ENCODE peak calls at places on chromosome X, in ten cellular contexts. E, S, B, V, A, H, G, Q, O and M are unnamed samples.

GRCh38 chrX:19888419-19888879 is 1.0 kb upstream of the SH3KBP1 start:
- DNase-seq in E (no peak), H (peak; percentile 88), B (no peak), V (peak; percentile 69), S (peak; percentile 58), O (no peak), A (no peak), G (peak; percentile 76), Q (peak; percentile 45), M (peak; percentile 79)

GRCh38 chrX:8783100-8784098 is 17.8 kb downstream of the FAM9A start:
- DNase-seq in B (no peak), G (no peak), Q (peak; percentile 38), V (no peak), S (peak; percentile 39), O (no peak), H (peak; percentile 82), E (no peak), A (no peak), M (no peak)

GRCh38 chrX:138875472-138875871 is 164.0 kb upstream of the FGF13 start:
- DNase-seq in V (no peak), H (no peak), G (no peak), A (no peak), S (no peak), O (no peak), Q (no peak), E (no peak), B (no peak), M (no peak)

GRCh38 chrX:131874300-131874699 is 148.8 kb upstream of the STK26 start:
- DNase-seq in B (no peak), A (no peak), G (no peak), E (no peak), H (no peak), S (no peak), O (no peak), Q (no peak), V (no peak), M (no peak)

GRCh38 chrX:112638691-112639090 is 41.0 kb downstream of the LHFPL1 start:
- DNase-seq in V (no peak), Q (no peak), S (no peak), A (no peak), H (no peak), B (no peak), O (no peak), G (no peak), E (no peak), M (no peak)

GRCh38 chrX:106302304-106302703 is 134.2 kb downstream of the PWWP3B start:
- DNase-seq in E (no peak), H (no peak), O (no peak), B (no peak), Q (peak; percentile 13), S (no peak), V (no peak), A (no peak), G (peak; percentile 27), M (peak; percentile 72)

GRCh38 chrX:119427024-119427794 is 28.1 kb downstream of the SLC25A43 start:
- DNase-seq in S (peak; percentile 6), A (no peak), G (no peak), V (no peak), H (no peak), E (no peak), B (peak; percentile 19), Q (peak; percentile 19), O (no peak), M (peak; percentile 46)

GRCh38 chrX:48703642-48704481 is 7.3 kb downstream of the SUV39H1 start:
- DNase-seq in H (no peak), A (no peak), V (no peak), S (no peak), Q (no peak), O (no peak), E (no peak), G (peak; percentile 20), B (peak; percentile 34), M (peak; percentile 19)

GRCh38 chrX:131262200-131262599 is 26.9 kb downstream of the IGSF1 start:
- DNase-seq in S (no peak), A (no peak), G (no peak), E (no peak), Q (peak; percentile 58), O (no peak), B (no peak), H (no peak), V (no peak), M (no peak)

GRCh38 chrX:147803948-147804347 is 107.8 kb upstream of the FMR1 start:
- DNase-seq in E (no peak), B (no peak), V (no peak), S (no peak), G (no peak), Q (peak; percentile 2), H (no peak), A (no peak), O (no peak), M (peak; percentile 1)

GRCh38 chrX:134246282-134246681 is 9.3 kb downstream of the CCDC160 start:
- DNase-seq in B (no peak), S (no peak), Q (no peak), H (peak; percentile 45), E (no peak), A (no peak), V (no peak), O (no peak), G (no peak), M (no peak)

GRCh38 chrX:107978707-107979307 is 3.4 kb downstream of the TEX13B start:
- DNase-seq in A (no peak), V (peak; percentile 13), Q (peak; percentile 3), S (no peak), E (no peak), H (peak; percentile 71), B (no peak), G (peak; percentile 36), O (no peak), M (peak; percentile 5)

GRCh38 chrX:15564981-15565579 is 35.7 kb downstream of the ACE2 start:
- DNase-seq in B (peak; percentile 67), Q (peak; percentile 73), V (peak; percentile 3), A (peak; percentile 59), G (peak; percentile 63), S (no peak), O (peak; percentile 76), H (peak; percentile 86), E (peak; percentile 18), M (peak; percentile 55)

GRCh38 chrX:26511621-26512363 is 295.8 kb downstream of the MAGEB5 start:
- DNase-seq in A (no peak), Q (no peak), B (no peak), H (no peak), E (no peak), G (no peak), S (no peak), V (no peak), O (no peak), M (no peak)

GRCh38 chrX:9342581-9343051 is 122.2 kb upstream of the TBL1X start:
- DNase-seq in V (peak; percentile 44), B (peak; percentile 84), Q (peak; percentile 80), H (peak; percentile 88), S (peak; percentile 23), E (peak; percentile 58), G (peak; percentile 87), O (peak; percentile 83), A (peak; percentile 88), M (peak; percentile 83)

GRCh38 chrX:19810370-19810769 is 77.0 kb downstream of the SH3KBP1 start:
- DNase-seq in G (peak; percentile 13), V (no peak), B (no peak), H (no peak), E (no peak), O (no peak), Q (no peak), S (no peak), A (no peak), M (no peak)

GRCh38 chrX:48969471-48969870 is 2.2 kb downstream of the KCND1 start:
- DNase-seq in V (no peak), G (no peak), E (no peak), H (no peak), S (no peak), B (no peak), Q (no peak), O (no peak), A (no peak), M (no peak)

GRCh38 chrX:40922307-40922706 is 162.9 kb upstream of the USP9X start:
- DNase-seq in H (peak; percentile 83), G (peak; percentile 91), B (no peak), V (no peak), O (no peak), S (no peak), A (no peak), Q (no peak), E (no peak), M (peak; percentile 60)

GRCh38 chrX:43661521-43662240 is 5.6 kb downstream of the MAOA start:
- DNase-seq in A (no peak), Q (no peak), G (peak; percentile 42), E (no peak), V (no peak), S (no peak), B (no peak), H (no peak), O (no peak), M (peak; percentile 33)
- H3K4me3 ChIP-seq in A (no peak overlapping the region), Q (no peak overlapping the region), G (no peak overlapping the region), E (no peak overlapping the region), V (no peak overlapping the region), S (no peak overlapping the region), B (no peak overlapping the region), H (no peak overlapping the region), O (no peak overlapping the region), M (no peak overlapping the region)

GRCh38 chrX:281166-281999 is at the start of gene PLCXD1:
- DNase-seq in B (peak; percentile 23), V (peak; percentile 10), G (peak; percentile 77), S (no peak), O (peak; percentile 32), Q (peak; percentile 35), H (peak; percentile 97), A (peak; percentile 33), E (no peak), M (peak; percentile 59)
- H3K4me3 ChIP-seq in B (no peak within 1 kb of the TSS), V (peak within 1 kb of the TSS; percentile 25), G (peak within 1 kb of the TSS; percentile 59), S (no peak within 1 kb of the TSS), O (peak within 1 kb of the TSS; percentile 34), Q (no peak within 1 kb of the TSS), H (peak within 1 kb of the TSS; percentile 89), A (no peak within 1 kb of the TSS), E (no peak within 1 kb of the TSS), M (peak within 1 kb of the TSS; percentile 38)

DNA sequence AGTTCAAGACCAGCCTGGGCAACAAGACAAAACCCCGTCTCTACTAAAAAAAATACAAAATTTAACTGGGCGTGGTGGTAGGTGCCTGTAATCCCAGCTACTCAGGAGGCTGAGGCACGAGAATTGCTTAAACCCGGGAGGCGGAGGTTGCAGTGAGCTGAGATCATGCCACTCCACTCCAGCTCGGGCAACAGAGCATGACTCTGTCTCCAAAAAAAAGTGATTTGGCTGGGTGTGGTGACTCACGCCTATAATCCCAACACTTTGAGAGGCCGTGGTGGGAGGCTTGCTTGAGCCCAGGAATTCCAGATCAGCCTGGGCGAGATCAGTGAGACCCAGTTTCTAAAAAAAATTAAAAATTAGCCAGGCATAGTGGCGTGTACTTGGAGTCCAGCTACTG is 4.1 kb downstream of the OPHN1 start:
- DNase-seq in G (no peak), Q (no peak), H (no peak), O (no peak), S (no peak), E (no peak), B (no peak), A (no peak), V (peak; percentile 61), M (peak; percentile 36)
- H3K4me3 ChIP-seq in G (no peak overlapping the region), Q (no peak overlapping the region), H (no peak overlapping the region), O (no peak overlapping the region), S (no peak overlapping the region), E (no peak overlapping the region), B (no peak overlapping the region), A (no peak overlapping the region), V (no peak overlapping the region), M (no peak overlapping the region)

DNA sequence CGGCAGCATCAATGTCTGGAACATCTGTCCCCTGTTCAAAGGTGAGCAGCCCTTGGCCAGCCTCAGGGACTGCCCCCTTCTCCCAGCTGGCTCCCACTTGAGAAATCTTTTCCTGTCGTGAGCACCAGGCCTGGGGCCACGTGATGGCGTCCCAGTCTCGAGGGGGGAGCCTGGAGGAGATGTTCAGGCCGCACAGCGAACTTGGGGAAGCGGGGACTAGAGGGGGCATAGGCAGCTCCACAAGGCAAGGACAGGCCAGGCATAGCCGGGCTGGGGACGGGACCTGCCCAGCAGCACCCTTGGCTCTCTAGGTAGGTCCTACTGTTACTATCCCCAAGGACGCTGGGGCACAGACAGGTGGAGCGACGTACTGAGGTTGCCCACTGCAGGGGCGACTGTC is 2.7 kb downstream of the SLC6A8 start:
- DNase-seq in A (no peak), G (no peak), V (no peak), O (no peak), Q (no peak), B (no peak), E (no peak), H (no peak), S (no peak), M (no peak)
- H3K4me3 ChIP-seq in A (no peak overlapping the region), G (no peak overlapping the region), V (no peak overlapping the region), O (no peak overlapping the region), Q (no peak overlapping the region), B (no peak overlapping the region), E (no peak overlapping the region), H (no peak overlapping the region), S (no peak overlapping the region), M (no peak overlapping the region)